ENCODE peak calls at places on chromosomes 1 and 21, in nine cellular contexts. A is aorta, H is GM23248, V is pancreas, T is cardiac muscle cell, Y is HCT116, L is adrenal gland, O is breast epithelium, B is transverse colon. C is an unnamed sample.

GRCh38 chr21:45592208-45592619 is 50.0 kb upstream of the SLC19A1 start:
- DNase-seq in A (peak; percentile 34), Y (no peak), H (no peak), B (peak; percentile 18), O (peak; percentile 34), L (no peak), V (peak; percentile 35), T (no peak), C (no peak)

GRCh38 chr1:10764296-10764798 is 32.1 kb downstream of the CASZ1 start:
- DNase-seq in B (no peak), H (no peak), L (no peak), T (no peak), A (no peak), Y (no peak), O (no peak), V (no peak), C (no peak)

GRCh38 chr1:11792106-11792505 is 13.7 kb downstream of the MTHFR start:
- DNase-seq in V (no peak), B (no peak), H (no peak), O (peak; percentile 47), T (peak; percentile 22), A (peak; percentile 47), Y (no peak), L (no peak), C (no peak)

GRCh38 chr1:162353078-162353477 is 23.6 kb downstream of the SPATA46 start:
- DNase-seq in T (no peak), O (no peak), L (no peak), Y (no peak), V (no peak), B (no peak), H (no peak), A (no peak), C (no peak)

GRCh38 chr1:44390277-44390676 is 14.8 kb upstream of the RNF220 start:
- DNase-seq in O (no peak), Y (no peak), L (no peak), V (no peak), B (no peak), T (no peak), A (no peak), H (peak; percentile 86), C (no peak)

GRCh38 chr1:223771814-223772770 is 59.8 kb downstream of the CAPN2 start:
- DNase-seq in H (peak; percentile 90), B (no peak), A (no peak), L (peak; percentile 87), Y (peak; percentile 80), T (peak; percentile 77), O (no peak), V (no peak), C (peak; percentile 67)

GRCh38 chr1:201556841-201557571 is 18.1 kb downstream of the NAV1 start:
- DNase-seq in O (no peak), A (no peak), V (no peak), L (no peak), Y (no peak), B (no peak), T (no peak), H (peak; percentile 54), C (no peak)

GRCh38 chr1:10617931-10618885 is 143.5 kb downstream of the PEX14 start:
- DNase-seq in B (no peak), O (peak; percentile 37), Y (no peak), L (no peak), A (no peak), T (no peak), V (peak; percentile 53), H (no peak), C (no peak)

GRCh38 chr1:12475158-12475934 is 142.7 kb downstream of the DHRS3 start:
- DNase-seq in H (no peak), B (no peak), L (no peak), A (no peak), O (no peak), V (no peak), Y (no peak), T (peak; percentile 52), C (no peak)

GRCh38 chr1:15756143-15757015 is 2.2 kb upstream of the FBLIM1 start:
- DNase-seq in B (peak; percentile 87), T (no peak), Y (no peak), V (peak; percentile 59), L (no peak), A (no peak), H (peak; percentile 44), O (peak; percentile 72), C (peak; percentile 68)

GRCh38 chr1:234089396-234089795 is 184.9 kb downstream of the SLC35F3 start:
- DNase-seq in O (no peak), H (peak; percentile 7), A (no peak), Y (no peak), L (no peak), V (no peak), B (no peak), T (no peak), C (no peak)

GRCh38 chr1:59292557-59292956 is 4.3 kb upstream of the FGGY start:
- DNase-seq in Y (no peak), L (peak; percentile 88), O (no peak), V (no peak), A (no peak), B (peak; percentile 34), H (peak; percentile 80), T (no peak), C (no peak)

GRCh38 chr1:25833158-25833557 is 13.4 kb downstream of the MTFR1L start:
- DNase-seq in T (no peak), A (no peak), V (no peak), H (no peak), L (no peak), Y (no peak), O (no peak), B (no peak), C (no peak)

GRCh38 chr1:25836695-25837094 is 16.9 kb downstream of the MTFR1L start:
- DNase-seq in A (no peak), V (no peak), Y (no peak), H (peak; percentile 20), B (no peak), L (no peak), O (no peak), T (no peak), C (no peak)

GRCh38 chr1:25832336-25833037 is 12.7 kb downstream of the MTFR1L start:
- DNase-seq in B (no peak), A (no peak), T (no peak), L (peak; percentile 61), V (no peak), H (no peak), Y (no peak), O (no peak), C (no peak)

GRCh38 chr1:25837253-25837875 is 17.6 kb downstream of the MTFR1L start:
- DNase-seq in B (no peak), Y (no peak), O (no peak), L (no peak), T (no peak), H (peak; percentile 20), V (no peak), A (no peak), C (no peak)

GRCh38 chr1:25834894-25835293 is 15.1 kb downstream of the MTFR1L start:
- DNase-seq in H (no peak), L (peak; percentile 82), A (no peak), T (no peak), V (no peak), Y (no peak), O (no peak), B (no peak), C (no peak)
- H3K36me3 ChIP-seq in H (peaks cover 38% of the 10 kb centered on the region), L (no peaks in the 10 kb centered on the region), A (peaks cover 15% of the 10 kb centered on the region), T (peaks cover 39% of the 10 kb centered on the region), V (no peaks in the 10 kb centered on the region), Y (peaks cover 43% of the 10 kb centered on the region), O (peaks cover 8% of the 10 kb centered on the region), B (peaks cover 7% of the 10 kb centered on the region), C (peaks cover 80% of the 10 kb centered on the region)

DNA sequence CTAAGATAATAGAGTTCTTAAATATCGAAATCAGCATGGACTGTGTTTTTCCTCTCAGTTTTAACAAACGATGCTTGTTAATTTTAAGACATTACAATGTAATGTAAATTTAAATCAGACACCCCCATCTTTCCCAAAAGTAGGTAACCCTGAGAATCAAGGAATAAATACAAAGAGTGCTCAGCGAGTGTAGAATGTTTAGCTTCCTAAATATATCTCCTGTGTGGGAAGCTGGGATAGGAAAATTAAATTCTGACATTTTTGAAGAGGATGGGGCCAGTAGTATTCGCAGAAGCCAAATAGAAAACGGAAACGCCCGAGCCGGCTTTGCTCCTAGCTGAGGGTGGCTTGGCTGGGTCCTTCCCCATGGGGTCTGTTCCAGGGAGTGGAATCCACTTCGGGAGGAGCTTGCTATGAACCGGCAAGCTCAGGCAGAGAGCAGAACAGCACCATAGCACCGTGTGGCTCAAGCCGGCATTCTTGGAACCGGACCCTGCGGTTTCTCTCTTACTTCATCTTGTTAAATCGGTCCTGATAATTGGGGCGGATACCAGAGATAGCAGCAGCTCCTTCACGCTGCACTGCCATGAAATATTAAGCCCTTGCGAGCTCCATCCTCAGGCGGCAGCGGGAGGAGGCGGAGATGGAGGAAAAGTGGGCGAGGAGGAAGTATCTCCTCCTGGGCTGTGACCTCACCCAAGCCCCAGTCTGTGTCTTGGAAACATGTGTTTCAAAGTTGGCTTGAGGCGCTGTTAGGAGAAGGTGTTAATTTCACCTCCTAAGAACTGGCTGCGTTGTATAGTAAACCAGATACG is 24.9 kb downstream of the MAP3K7CL start:
- DNase-seq in H (peak; percentile 76), B (no peak), Y (no peak), O (peak; percentile 52), V (no peak), A (peak; percentile 84), L (peak; percentile 23), T (peak; percentile 29), C (no peak)
- H3K4me3 ChIP-seq in H (peak overlapping the region; percentile 69), B (no peak overlapping the region), Y (no peak overlapping the region), O (peak overlapping the region; percentile 14), V (no peak overlapping the region), A (peak overlapping the region; percentile 32), L (no peak overlapping the region), T (peak overlapping the region; percentile 5), C (no peak overlapping the region)

GRCh38 chr1:186811892-186812291 is 16.9 kb upstream of the PLA2G4A start:
- DNase-seq in H (no peak), V (no peak), T (no peak), A (no peak), L (no peak), B (no peak), O (no peak), Y (no peak), C (no peak)

GRCh38 chr1:186806477-186806876 is 22.3 kb upstream of the PLA2G4A start:
- DNase-seq in O (no peak), Y (peak; percentile 45), V (no peak), H (peak; percentile 26), T (peak; percentile 8), B (no peak), A (no peak), L (no peak), C (no peak)

GRCh38 chr1:186802388-186802787 is 26.4 kb upstream of the PLA2G4A start:
- DNase-seq in A (no peak), L (no peak), T (no peak), H (no peak), O (no peak), V (no peak), B (no peak), Y (no peak), C (no peak)

GRCh38 chr1:186804669-186805068 is 24.1 kb upstream of the PLA2G4A start:
- DNase-seq in V (no peak), B (no peak), H (no peak), Y (no peak), A (no peak), T (no peak), O (no peak), L (no peak), C (no peak)

GRCh38 chr1:186807162-186807561 is 21.6 kb upstream of the PLA2G4A start:
- DNase-seq in A (no peak), L (no peak), O (no peak), T (no peak), H (no peak), V (no peak), Y (no peak), B (no peak), C (no peak)
- H3K4me1 ChIP-seq in A (no peaks in the 10 kb centered on the region), L (no peaks in the 10 kb centered on the region), O (no peaks in the 10 kb centered on the region), T (no peaks in the 10 kb centered on the region), H (no peaks in the 10 kb centered on the region), V (no peaks in the 10 kb centered on the region), Y (no peaks in the 10 kb centered on the region), B (no peaks in the 10 kb centered on the region), C (no peaks in the 10 kb centered on the region)

GRCh38 chr1:19083081-19083480 is 126.6 kb upstream of the IFFO2 start:
- DNase-seq in H (no peak), L (no peak), V (no peak), Y (no peak), A (no peak), O (no peak), T (no peak), B (no peak), C (no peak)
- H3K36me3 ChIP-seq in H (peaks cover 75% of the 10 kb centered on the region), L (no peaks in the 10 kb centered on the region), V (peaks cover 6% of the 10 kb centered on the region), Y (peaks cover 70% of the 10 kb centered on the region), A (peaks cover 28% of the 10 kb centered on the region), O (no peaks in the 10 kb centered on the region), T (peaks cover 95% of the 10 kb centered on the region), B (peaks cover 3% of the 10 kb centered on the region), C (peaks cover 94% of the 10 kb centered on the region)